ENCODE peak calls at places on chromosomes 16 and 17, in six cellular contexts. S is GM23338, E is sigmoid colon, H is stomach, M is HL-60, W is breast epithelium. A is an unnamed sample.
A peak's percentile ranks its signal among the peaks of the same experiment; 100 is the strongest.

GRCh38 chr16:87832759-87833502 is 36.4 kb downstream of the SLC7A5 start:
- DNase-seq in S (no peak), E (no peak), H (no peak), M (peak; percentile 77), W (no peak), A (no peak)

GRCh38 chr16:88479795-88480760 is 27.0 kb downstream of the ZFPM1 start:
- DNase-seq in S (no peak), E (no peak), H (peak; percentile 66), M (peak; percentile 52), W (no peak), A (no peak)

GRCh38 chr17:7215136-7215638 is 4.4 kb downstream of the DLG4 start:
- DNase-seq in S (peak; percentile 81), E (no peak), H (peak; percentile 91), M (no peak), W (no peak), A (no peak)

GRCh38 chr16:3113765-3114479 is 1.5 kb downstream of the ZNF205 start:
- DNase-seq in S (no peak), E (no peak), H (no peak), M (no peak), W (no peak), A (no peak)

GRCh38 chr17:68172461-68172954 is 75.3 kb upstream of the AMZ2 start:
- DNase-seq in S (peak; percentile 80), E (peak; percentile 78), H (peak; percentile 82), M (peak; percentile 71), W (peak; percentile 67), A (peak; percentile 68)

GRCh38 chr16:71467810-71468209 is 5.8 kb upstream of the ZNF23 start:
- DNase-seq in S (peak; percentile 76), E (no peak), H (no peak), M (no peak), W (no peak), A (no peak)

GRCh38 chr16:85072947-85073346 is 39.3 kb downstream of the CIBAR2 start:
- DNase-seq in S (no peak), E (peak; percentile 83), H (no peak), M (no peak), W (no peak), A (no peak)

GRCh38 chr17:57523926-57524634 is 221.0 kb downstream of the CCDC182 start:
- DNase-seq in S (no peak), E (no peak), H (peak; percentile 71), M (no peak), W (no peak), A (peak; percentile 58)

GRCh38 chr17:7438050-7438614 is 1.2 kb upstream of the FGF11 start:
- DNase-seq in S (peak; percentile 86), E (no peak), H (peak; percentile 53), M (peak; percentile 60), W (peak; percentile 73), A (peak; percentile 50)

GRCh38 chr16:57647136-57647875 is 18.9 kb downstream of the ADGRG1 start:
- DNase-seq in S (no peak), E (no peak), H (no peak), M (no peak), W (no peak), A (no peak)

GRCh38 chr17:81959362-81960129 is 1.4 kb downstream of the NOTUM start:
- DNase-seq in S (peak; percentile 80), E (peak; percentile 84), H (peak; percentile 84), M (peak; percentile 47), W (peak; percentile 74), A (peak; percentile 53)

GRCh38 chr16:51907680-51908079 is 639.3 kb downstream of the TOX3 start:
- DNase-seq in S (peak; percentile 5), E (no peak), H (no peak), M (no peak), W (no peak), A (no peak)

DNA sequence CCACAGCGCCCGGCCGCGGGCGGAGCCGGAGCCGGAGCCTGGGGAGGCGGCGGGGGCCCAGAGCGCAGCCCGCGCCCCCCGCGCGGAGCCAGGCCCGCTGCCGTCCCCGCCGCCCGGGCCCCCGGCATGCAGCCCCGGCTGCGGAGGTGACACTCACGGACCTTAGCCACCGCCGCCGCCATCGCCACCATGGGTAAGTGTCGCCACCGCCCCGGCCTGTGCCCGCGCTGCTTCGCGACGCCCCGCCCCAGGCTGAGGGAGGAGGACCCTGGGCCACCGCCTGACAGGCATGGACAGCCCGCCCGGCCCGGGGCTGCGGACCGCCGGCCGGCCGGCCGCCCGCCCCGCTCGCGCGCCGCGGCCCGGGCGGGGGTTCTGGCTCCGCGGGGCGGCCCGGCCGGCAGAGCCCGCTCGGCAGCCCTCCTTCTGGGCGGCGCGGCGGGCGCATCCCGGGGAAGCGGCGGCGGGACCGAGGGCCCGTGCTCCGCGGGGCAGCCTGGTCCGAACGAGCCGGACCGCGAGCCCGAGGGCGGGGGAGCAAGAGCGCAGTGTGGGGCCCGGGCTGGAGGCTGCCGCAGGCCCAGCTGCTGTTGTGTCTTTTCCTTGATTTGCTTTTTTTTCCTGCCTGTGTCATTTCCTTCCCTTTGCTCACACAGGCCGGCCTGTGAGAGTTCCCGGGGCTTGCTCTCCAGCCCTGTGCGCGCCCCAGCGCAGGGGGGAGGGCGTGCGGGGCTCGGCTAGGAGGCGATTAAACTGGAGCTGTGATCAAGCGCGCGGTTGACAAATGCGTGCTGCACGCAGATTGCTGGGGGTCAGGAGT is 564 bp downstream of the MAP3K3 start:
- DNase-seq in S (peak; percentile 72), E (peak; percentile 86), H (peak; percentile 80), M (peak; percentile 74), W (peak; percentile 71), A (peak; percentile 49)
- TF ChIP-seq POLR2AphosphoS5 in S (no peak), E (peak; percentile 50), H (no peak), M (peak; percentile 29), W (no peak), A (no peak)

DNA sequence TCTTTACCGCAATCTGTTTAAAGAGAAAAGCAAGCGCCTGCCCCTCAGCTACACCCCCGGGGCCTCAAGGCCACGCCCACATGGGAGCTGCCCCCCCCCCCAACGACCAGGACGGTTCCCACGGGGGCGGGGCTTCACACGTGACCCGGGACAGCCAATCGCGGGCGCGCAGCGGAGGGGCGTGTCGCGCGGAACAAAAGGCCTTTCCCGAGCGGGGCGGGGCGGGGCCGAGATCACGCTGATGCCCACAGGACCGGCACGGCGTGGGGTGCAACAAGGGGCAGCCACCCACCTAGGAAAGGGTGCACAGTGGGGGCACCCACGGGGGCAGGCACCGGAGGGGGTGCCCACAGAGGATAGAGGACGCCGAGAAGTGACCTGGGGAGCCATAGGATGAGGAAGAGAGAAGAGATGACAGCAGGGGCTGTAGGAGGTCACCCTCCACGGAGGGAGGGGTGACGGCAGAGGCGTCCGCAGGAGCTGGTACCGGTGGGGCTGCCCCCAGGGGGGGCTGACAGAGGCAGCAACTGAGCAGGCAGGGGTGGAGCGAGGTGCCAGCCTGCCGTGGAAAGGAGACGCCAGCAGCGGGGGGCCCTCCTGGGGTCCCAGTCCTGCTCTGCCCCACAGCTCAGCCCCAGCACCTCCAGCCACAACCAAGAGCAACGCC is 6.2 kb downstream of the UNKL start:
- DNase-seq in S (peak; percentile 93), E (peak; percentile 97), H (peak; percentile 95), M (peak; percentile 89), W (peak; percentile 95), A (peak; percentile 93)
- TF ChIP-seq POLR2AphosphoS5 in S (peak; percentile 24), E (no peak), H (peak; percentile 23), M (no peak), W (peak; percentile 33), A (peak; percentile 95)

GRCh38 chr16:11683140-11683539 is 14.9 kb downstream of the SNN start:
- DNase-seq in S (no peak), E (peak; percentile 48), H (no peak), M (no peak), W (no peak), A (no peak)

GRCh38 chr16:11679941-11680911 is 12.0 kb downstream of the SNN start:
- DNase-seq in S (no peak), E (peak; percentile 33), H (no peak), M (no peak), W (no peak), A (no peak)

GRCh38 chr16:11681526-11681925 is 13.3 kb downstream of the SNN start:
- DNase-seq in S (no peak), E (peak; percentile 65), H (no peak), M (peak; percentile 76), W (no peak), A (no peak)

GRCh38 chr16:11682655-11683096 is 14.4 kb downstream of the SNN start:
- DNase-seq in S (no peak), E (peak; percentile 4), H (no peak), M (no peak), W (no peak), A (no peak)

DNA sequence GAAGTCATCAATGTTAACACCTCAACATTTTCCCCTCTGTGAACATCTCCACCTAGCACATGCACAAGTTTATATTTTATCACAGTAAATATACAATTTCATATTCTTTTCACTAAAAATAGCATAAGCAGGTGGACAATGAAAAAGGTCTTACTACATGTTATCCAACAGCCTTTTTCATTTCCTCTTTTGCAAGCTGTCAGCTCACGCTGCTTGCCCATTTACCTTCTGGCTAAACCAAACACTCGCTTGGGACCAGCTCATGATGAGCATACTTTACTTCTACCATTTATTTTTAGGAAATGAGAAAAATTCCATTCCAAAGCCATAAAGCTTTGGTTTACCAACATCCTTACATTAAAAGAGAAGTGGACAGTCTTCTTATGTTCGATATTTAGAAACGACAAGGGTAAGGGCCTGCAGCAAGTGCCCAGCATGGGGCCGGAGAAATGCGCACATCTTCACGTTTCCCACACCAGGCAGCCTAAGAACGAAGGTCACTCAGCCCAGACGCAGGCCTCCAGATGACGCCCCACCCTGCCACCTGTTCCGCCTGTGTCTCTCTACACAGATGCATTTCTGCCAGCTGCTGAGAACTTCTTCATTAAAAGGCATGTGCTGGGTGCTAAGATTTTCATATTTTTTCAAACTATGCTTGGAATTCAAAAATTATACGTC is 13.9 kb downstream of the SNN start:
- DNase-seq in S (no peak), E (peak; percentile 45), H (peak; percentile 18), M (no peak), W (no peak), A (no peak)
- TF ChIP-seq POLR2AphosphoS5 in S (no peak), E (no peak), H (no peak), M (no peak), W (no peak), A (no peak)

GRCh38 chr16:1543085-1543896 is 9.8 kb downstream of the TMEM204 start:
- DNase-seq in S (peak; percentile 67), E (peak; percentile 80), H (peak; percentile 32), M (peak; percentile 89), W (no peak), A (no peak)

GRCh38 chr16:1546430-1546829 is 13.0 kb downstream of the TMEM204 start:
- DNase-seq in S (no peak), E (no peak), H (no peak), M (no peak), W (no peak), A (no peak)

GRCh38 chr16:1542533-1542932 is 9.1 kb downstream of the TMEM204 start:
- DNase-seq in S (no peak), E (no peak), H (no peak), M (no peak), W (no peak), A (no peak)

GRCh38 chr16:1548234-1548633 is 14.8 kb downstream of the TMEM204 start:
- DNase-seq in S (no peak), E (no peak), H (no peak), M (no peak), W (no peak), A (peak; percentile 28)

DNA sequence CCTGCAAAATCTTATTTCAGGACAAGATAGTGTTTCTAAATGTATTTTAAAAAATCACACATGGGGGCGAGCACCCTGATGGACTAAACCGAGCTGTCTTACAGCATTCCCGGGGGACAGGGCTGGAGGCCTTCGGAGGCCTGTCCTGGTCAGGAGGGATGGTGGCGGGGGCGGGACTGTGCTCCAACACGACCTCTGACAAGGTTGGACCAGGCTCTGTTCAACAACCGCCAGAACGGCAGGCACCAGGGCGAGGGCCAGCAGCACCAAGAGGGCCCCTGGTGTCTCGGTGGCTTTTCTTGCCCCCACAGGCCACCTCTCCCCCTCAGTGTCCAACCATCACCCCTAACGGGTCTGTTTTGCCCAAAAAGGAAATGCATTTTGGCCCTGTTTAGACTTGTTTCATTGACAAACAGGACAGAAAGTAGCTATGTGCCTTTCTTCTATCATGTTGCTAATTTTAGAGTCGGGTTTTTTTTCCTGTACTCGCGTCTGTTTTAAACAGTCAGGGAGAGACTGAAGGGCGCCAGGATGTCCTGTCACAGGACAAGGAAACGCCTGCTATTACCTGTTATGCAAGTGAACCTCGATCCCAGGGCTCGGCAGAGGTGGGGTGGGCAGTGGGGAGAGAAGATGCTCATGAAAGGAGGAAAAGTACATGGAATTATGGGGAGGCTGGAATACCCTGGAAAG is 11.7 kb downstream of the TMEM204 start:
- DNase-seq in S (no peak), E (no peak), H (no peak), M (no peak), W (no peak), A (peak; percentile 78)
- TF ChIP-seq POLR2AphosphoS5 in S (no peak), E (peak; percentile 43), H (peak; percentile 21), M (no peak), W (no peak), A (peak; percentile 85)